ENCODE peak calls at places on chromosomes 11 and 22, in seven cellular contexts. One of them, this sample, is unnamed.

GRCh38 chr11:64777449-64778222 is 706 bp downstream of the SF1 start:
- DNase-seq in ovary: peak; percentile 85
- DNase-seq in kidney: peak; percentile 94
- DNase-seq in fibroblast of lung: peak; percentile 81
- DNase-seq in Panc1: no peak
- DNase-seq in transverse colon: peak; percentile 84
- DNase-seq in mammary epithelial cell: peak; percentile 78
- DNase-seq in this sample: peak; percentile 79

GRCh38 chr11:12214751-12215150 is 104.4 kb downstream of the MICAL2 start:
- DNase-seq in mammary epithelial cell: no peak
- DNase-seq in transverse colon: no peak
- DNase-seq in ovary: no peak
- DNase-seq in kidney: no peak
- DNase-seq in fibroblast of lung: peak; percentile 60
- DNase-seq in Panc1: no peak
- DNase-seq in this sample: no peak

GRCh38 chr22:26766510-26767350 is 109.3 kb downstream of the MIAT start:
- DNase-seq in transverse colon: no peak
- DNase-seq in mammary epithelial cell: no peak
- DNase-seq in ovary: no peak
- DNase-seq in fibroblast of lung: no peak
- DNase-seq in Panc1: no peak
- DNase-seq in kidney: no peak
- DNase-seq in this sample: no peak

GRCh38 chr11:110362916-110363574 is 66.6 kb upstream of the RDX start:
- DNase-seq in transverse colon: no peak
- DNase-seq in mammary epithelial cell: no peak
- DNase-seq in kidney: no peak
- DNase-seq in Panc1: no peak
- DNase-seq in fibroblast of lung: peak; percentile 18
- DNase-seq in ovary: no peak
- DNase-seq in this sample: no peak

GRCh38 chr11:111324277-111324720 is 26.0 kb downstream of the POU2AF3 start:
- DNase-seq in mammary epithelial cell: no peak
- DNase-seq in transverse colon: no peak
- DNase-seq in kidney: no peak
- DNase-seq in ovary: no peak
- DNase-seq in Panc1: no peak
- DNase-seq in fibroblast of lung: peak; percentile 14
- DNase-seq in this sample: no peak

GRCh38 chr11:46392421-46393230 is 1.1 kb upstream of the CHRM4 start:
- DNase-seq in kidney: peak; percentile 93
- DNase-seq in Panc1: no peak
- DNase-seq in fibroblast of lung: peak; percentile 75
- DNase-seq in ovary: peak; percentile 90
- DNase-seq in mammary epithelial cell: peak; percentile 69
- DNase-seq in transverse colon: peak; percentile 85
- DNase-seq in this sample: peak; percentile 70

GRCh38 chr11:12789574-12789973 is 115.4 kb downstream of the TEAD1 start:
- DNase-seq in kidney: no peak
- DNase-seq in Panc1: no peak
- DNase-seq in transverse colon: no peak
- DNase-seq in ovary: no peak
- DNase-seq in mammary epithelial cell: no peak
- DNase-seq in fibroblast of lung: no peak
- DNase-seq in this sample: no peak

GRCh38 chr11:87022738-87023137 is 15.0 kb upstream of the TMEM135 start:
- DNase-seq in Panc1: no peak
- DNase-seq in transverse colon: no peak
- DNase-seq in fibroblast of lung: no peak
- DNase-seq in mammary epithelial cell: no peak
- DNase-seq in ovary: no peak
- DNase-seq in kidney: no peak
- DNase-seq in this sample: no peak

GRCh38 chr11:101881586-101881985 is 33.2 kb upstream of the CEP126 start:
- DNase-seq in kidney: no peak
- DNase-seq in Panc1: no peak
- DNase-seq in mammary epithelial cell: no peak
- DNase-seq in fibroblast of lung: no peak
- DNase-seq in transverse colon: no peak
- DNase-seq in ovary: no peak
- DNase-seq in this sample: no peak

GRCh38 chr22:24432059-24432853 is 4.9 kb downstream of the ADORA2A start:
- DNase-seq in Panc1: no peak
- DNase-seq in ovary: peak; percentile 71
- DNase-seq in mammary epithelial cell: peak; percentile 44
- DNase-seq in fibroblast of lung: peak; percentile 37
- DNase-seq in kidney: peak; percentile 91
- DNase-seq in transverse colon: peak; percentile 71
- DNase-seq in this sample: no peak

GRCh38 chr22:46666577-46667244 is 46.5 kb downstream of the GRAMD4 start:
- DNase-seq in mammary epithelial cell: no peak
- DNase-seq in fibroblast of lung: no peak
- DNase-seq in Panc1: no peak
- DNase-seq in ovary: no peak
- DNase-seq in transverse colon: no peak
- DNase-seq in kidney: peak; percentile 66
- DNase-seq in this sample: no peak

GRCh38 chr11:2077061-2077802 is 62.0 kb downstream of the IGF2 start:
- DNase-seq in transverse colon: no peak
- DNase-seq in kidney: no peak
- DNase-seq in Panc1: peak; percentile 97
- DNase-seq in mammary epithelial cell: peak; percentile 94
- DNase-seq in ovary: no peak
- DNase-seq in fibroblast of lung: peak; percentile 53
- DNase-seq in this sample: no peak

GRCh38 chr22:42560781-42561180 is 7.0 kb downstream of the SERHL2 start:
- DNase-seq in transverse colon: no peak
- DNase-seq in kidney: no peak
- DNase-seq in Panc1: no peak
- DNase-seq in ovary: no peak
- DNase-seq in fibroblast of lung: no peak
- DNase-seq in mammary epithelial cell: no peak
- DNase-seq in this sample: no peak

GRCh38 chr11:19958218-19958617 is 202.1 kb downstream of the DBX1 start:
- DNase-seq in Panc1: no peak
- DNase-seq in kidney: no peak
- DNase-seq in fibroblast of lung: no peak
- DNase-seq in transverse colon: no peak
- DNase-seq in mammary epithelial cell: no peak
- DNase-seq in ovary: no peak
- DNase-seq in this sample: no peak

GRCh38 chr22:22120160-22120559 is 124.4 kb upstream of the VPREB1 start:
- DNase-seq in Panc1: no peak
- DNase-seq in fibroblast of lung: no peak
- DNase-seq in transverse colon: no peak
- DNase-seq in kidney: no peak
- DNase-seq in mammary epithelial cell: no peak
- DNase-seq in ovary: no peak
- DNase-seq in this sample: no peak

GRCh38 chr11:130163346-130164220 is 4.0 kb downstream of the ST14 start:
- DNase-seq in ovary: no peak
- DNase-seq in mammary epithelial cell: no peak
- DNase-seq in kidney: no peak
- DNase-seq in fibroblast of lung: no peak
- DNase-seq in Panc1: no peak
- DNase-seq in transverse colon: peak; percentile 63
- DNase-seq in this sample: no peak

GRCh38 chr11:70549796-70550195 is 151.5 kb downstream of the CTTN start:
- DNase-seq in mammary epithelial cell: no peak
- DNase-seq in ovary: no peak
- DNase-seq in Panc1: no peak
- DNase-seq in kidney: peak; percentile 55
- DNase-seq in fibroblast of lung: no peak
- DNase-seq in transverse colon: no peak
- DNase-seq in this sample: no peak

GRCh38 chr11:61532136-61533038 is 23.8 kb downstream of the LRRC10B start:
- DNase-seq in ovary: no peak
- DNase-seq in kidney: no peak
- DNase-seq in fibroblast of lung: no peak
- DNase-seq in Panc1: peak; percentile 33
- DNase-seq in transverse colon: peak; percentile 61
- DNase-seq in mammary epithelial cell: peak; percentile 46
- DNase-seq in this sample: no peak

GRCh38 chr22:46287873-46288751 is 8.6 kb upstream of the GTSE1 start:
- DNase-seq in mammary epithelial cell: no peak
- DNase-seq in transverse colon: peak; percentile 66
- DNase-seq in Panc1: no peak
- DNase-seq in ovary: no peak
- DNase-seq in kidney: no peak
- DNase-seq in fibroblast of lung: no peak
- DNase-seq in this sample: no peak

GRCh38 chr11:108199446-108200321 is 22.8 kb downstream of the NPAT start:
- DNase-seq in ovary: no peak
- DNase-seq in mammary epithelial cell: peak; percentile 97
- DNase-seq in transverse colon: no peak
- DNase-seq in Panc1: no peak
- DNase-seq in fibroblast of lung: peak; percentile 44
- DNase-seq in kidney: no peak
- DNase-seq in this sample: no peak

GRCh38 chr11:125939081-125939521 is 6.7 kb upstream of the VSIG10L2 start:
- DNase-seq in transverse colon: no peak
- DNase-seq in ovary: no peak
- DNase-seq in kidney: no peak
- DNase-seq in mammary epithelial cell: no peak
- DNase-seq in Panc1: no peak
- DNase-seq in fibroblast of lung: no peak
- DNase-seq in this sample: no peak

DNA sequence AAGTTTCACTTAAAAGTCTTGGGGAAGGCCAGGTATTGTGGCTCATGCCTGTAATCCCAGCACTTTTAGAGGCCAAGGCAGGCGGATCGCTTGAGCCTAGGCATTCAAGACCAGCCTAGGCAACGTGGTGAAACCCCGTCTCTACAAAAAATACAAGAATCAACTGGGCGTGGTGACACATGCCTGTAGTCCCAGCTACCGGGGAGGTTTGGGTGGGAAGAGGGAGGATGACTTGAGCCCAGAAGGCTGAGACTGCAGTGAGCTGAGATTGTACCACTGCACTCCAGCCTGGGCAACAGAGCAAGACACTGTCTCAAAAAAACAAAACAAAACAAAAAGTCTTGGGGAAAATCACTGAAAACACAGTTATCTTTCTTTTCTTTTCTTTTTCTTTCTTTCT is 15.4 kb upstream of the XBP1 start:
- DNase-seq in transverse colon: no peak
- DNase-seq in ovary: no peak
- DNase-seq in Panc1: no peak
- DNase-seq in mammary epithelial cell: no peak
- DNase-seq in kidney: peak; percentile 8
- DNase-seq in fibroblast of lung: no peak
- DNase-seq in this sample: no peak
- H3K9me3 ChIP-seq in transverse colon: no peaks in the 10 kb centered on the region
- H3K9me3 ChIP-seq in ovary: no peaks in the 10 kb centered on the region
- H3K9me3 ChIP-seq in Panc1: no peaks in the 10 kb centered on the region
- H3K9me3 ChIP-seq in mammary epithelial cell: no peaks in the 10 kb centered on the region
- H3K9me3 ChIP-seq in kidney: no peaks in the 10 kb centered on the region
- H3K9me3 ChIP-seq in fibroblast of lung: no peaks in the 10 kb centered on the region
- H3K9me3 ChIP-seq in this sample: no peaks in the 10 kb centered on the region

DNA sequence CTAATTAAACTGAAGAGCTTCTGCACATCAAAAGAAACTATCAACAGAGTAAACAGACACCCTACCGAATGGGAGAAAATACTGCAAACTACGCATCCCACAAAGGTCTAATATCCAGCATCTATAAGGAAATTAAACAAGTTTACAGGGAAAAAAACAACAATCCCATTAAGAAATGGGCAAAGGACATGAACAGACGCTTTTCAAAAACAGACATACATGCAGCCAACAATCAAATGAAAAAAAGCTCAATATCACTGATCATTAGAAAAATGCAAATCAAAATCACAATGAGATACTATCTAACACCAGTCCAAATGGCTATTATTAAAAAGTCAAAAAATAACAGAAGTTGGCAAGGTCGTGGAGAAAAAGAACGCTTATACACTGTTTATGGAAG is 117.5 kb downstream of the FCHSD2 start:
- DNase-seq in fibroblast of lung: no peak
- DNase-seq in mammary epithelial cell: no peak
- DNase-seq in kidney: no peak
- DNase-seq in transverse colon: no peak
- DNase-seq in Panc1: no peak
- DNase-seq in ovary: no peak
- DNase-seq in this sample: no peak
- H3K9me3 ChIP-seq in fibroblast of lung: no peaks in the 10 kb centered on the region
- H3K9me3 ChIP-seq in mammary epithelial cell: no peaks in the 10 kb centered on the region
- H3K9me3 ChIP-seq in kidney: peaks cover 27% of the 10 kb centered on the region
- H3K9me3 ChIP-seq in transverse colon: peaks cover 16% of the 10 kb centered on the region
- H3K9me3 ChIP-seq in Panc1: no peaks in the 10 kb centered on the region
- H3K9me3 ChIP-seq in ovary: no peaks in the 10 kb centered on the region
- H3K9me3 ChIP-seq in this sample: peaks cover 3% of the 10 kb centered on the region

DNA sequence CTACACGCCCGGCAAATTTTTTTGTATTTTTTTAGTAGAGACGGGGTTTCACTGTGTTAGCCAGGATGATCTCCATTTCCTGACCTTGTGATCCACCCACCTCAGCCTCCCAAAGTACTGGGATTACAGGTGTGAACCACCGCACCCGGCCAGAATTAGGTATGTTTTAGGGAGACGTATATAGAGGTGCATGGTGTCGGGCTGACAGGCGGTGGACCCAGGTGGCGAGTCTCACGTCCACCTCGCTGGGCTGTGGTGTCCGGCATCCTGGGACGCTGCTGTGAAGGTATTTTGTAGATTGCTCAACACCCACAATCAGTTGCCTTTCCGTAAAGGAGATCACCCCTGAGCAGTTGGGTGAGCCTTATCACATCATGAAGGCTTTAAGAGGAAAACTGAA is 728.6 kb downstream of the BRD1 start:
- DNase-seq in kidney: peak; percentile 39
- DNase-seq in transverse colon: no peak
- DNase-seq in ovary: no peak
- DNase-seq in fibroblast of lung: no peak
- DNase-seq in Panc1: no peak
- DNase-seq in mammary epithelial cell: no peak
- DNase-seq in this sample: no peak
- H3K9me3 ChIP-seq in kidney: no peaks in the 10 kb centered on the region
- H3K9me3 ChIP-seq in transverse colon: no peaks in the 10 kb centered on the region
- H3K9me3 ChIP-seq in ovary: no peaks in the 10 kb centered on the region
- H3K9me3 ChIP-seq in fibroblast of lung: no peaks in the 10 kb centered on the region
- H3K9me3 ChIP-seq in Panc1: no peaks in the 10 kb centered on the region
- H3K9me3 ChIP-seq in mammary epithelial cell: peaks cover 53% of the 10 kb centered on the region
- H3K9me3 ChIP-seq in this sample: no peaks in the 10 kb centered on the region

GRCh38 chr22:48866906-48867597 is 960.6 kb downstream of the BRD1 start:
- DNase-seq in ovary: no peak
- DNase-seq in fibroblast of lung: no peak
- DNase-seq in mammary epithelial cell: no peak
- DNase-seq in Panc1: no peak
- DNase-seq in kidney: peak; percentile 32
- DNase-seq in transverse colon: no peak
- DNase-seq in this sample: no peak

GRCh38 chr22:48868554-48868953 is 959.1 kb downstream of the BRD1 start:
- DNase-seq in Panc1: no peak
- DNase-seq in transverse colon: no peak
- DNase-seq in kidney: peak; percentile 29
- DNase-seq in ovary: no peak
- DNase-seq in fibroblast of lung: no peak
- DNase-seq in mammary epithelial cell: no peak
- DNase-seq in this sample: no peak

GRCh38 chr22:48863965-48864538 is 963.6 kb downstream of the BRD1 start:
- DNase-seq in ovary: no peak
- DNase-seq in Panc1: no peak
- DNase-seq in mammary epithelial cell: no peak
- DNase-seq in transverse colon: no peak
- DNase-seq in fibroblast of lung: no peak
- DNase-seq in kidney: peak; percentile 32
- DNase-seq in this sample: no peak

GRCh38 chr22:48867891-48868290 is 959.8 kb downstream of the BRD1 start:
- DNase-seq in Panc1: no peak
- DNase-seq in ovary: no peak
- DNase-seq in mammary epithelial cell: no peak
- DNase-seq in kidney: peak; percentile 28
- DNase-seq in transverse colon: no peak
- DNase-seq in fibroblast of lung: no peak
- DNase-seq in this sample: no peak

GRCh38 chr22:48864748-48865147 is 962.9 kb downstream of the BRD1 start:
- DNase-seq in mammary epithelial cell: no peak
- DNase-seq in transverse colon: no peak
- DNase-seq in Panc1: no peak
- DNase-seq in kidney: peak; percentile 38
- DNase-seq in ovary: no peak
- DNase-seq in fibroblast of lung: no peak
- DNase-seq in this sample: no peak
- H3K9me3 ChIP-seq in mammary epithelial cell: peaks cover 49% of the 10 kb centered on the region
- H3K9me3 ChIP-seq in transverse colon: no peaks in the 10 kb centered on the region
- H3K9me3 ChIP-seq in Panc1: no peaks in the 10 kb centered on the region
- H3K9me3 ChIP-seq in kidney: peaks cover 2% of the 10 kb centered on the region
- H3K9me3 ChIP-seq in ovary: no peaks in the 10 kb centered on the region
- H3K9me3 ChIP-seq in fibroblast of lung: no peaks in the 10 kb centered on the region
- H3K9me3 ChIP-seq in this sample: no peaks in the 10 kb centered on the region